ENCODE peak calls at places on chromosomes 4 and X, in eight cellular contexts. K, H, E, V, G, O, U and B are unnamed samples.

GRCh38 chr4:167774646-167775045 is 317.7 kb upstream of the ANXA10 start:
- DNase-seq in K (no peak), H (no peak), E (no peak), V (no peak), G (no peak), O (no peak), U (no peak), B (no peak)

GRCh38 chr4:184824776-184825393 is 883 bp downstream of the ACSL1 start:
- DNase-seq in K (no peak), H (peak), E (no peak), V (no peak), G (peak), O (no peak), U (no peak), B (no peak)

GRCh38 chr4:153159016-153159415 is 45.2 kb upstream of the TRIM2 start:
- DNase-seq in K (no peak), H (no peak), E (no peak), V (no peak), G (peak), O (no peak), U (no peak), B (no peak)

GRCh38 chrX:40504801-40505605 is 75.8 kb upstream of the ATP6AP2 start:
- DNase-seq in K (no peak), H (no peak), E (no peak), V (no peak), G (no peak), O (peak), U (no peak), B (peak)

GRCh38 chr4:34091451-34091850 is 2152.9 kb downstream of the ARAP2 start:
- DNase-seq in K (no peak), H (no peak), E (no peak), V (no peak), G (no peak), O (no peak), U (no peak), B (no peak)

GRCh38 chrX:9517062-9517461 is 52.2 kb downstream of the TBL1X start:
- DNase-seq in K (no peak), H (no peak), E (no peak), V (no peak), G (no peak), O (no peak), U (no peak), B (no peak)

GRCh38 chrX:129726307-129727111 is 12.3 kb upstream of the XPNPEP2 start:
- DNase-seq in K (peak), H (peak), E (peak), V (peak), G (peak), O (no peak), U (peak), B (no peak)

GRCh38 chr4:72084587-72085011 is 52.8 kb downstream of the NPFFR2 start:
- DNase-seq in K (no peak), H (no peak), E (no peak), V (no peak), G (no peak), O (no peak), U (no peak), B (no peak)

GRCh38 chr4:151788021-151788420 is 27.2 kb upstream of the GATB start:
- DNase-seq in K (no peak), H (no peak), E (no peak), V (no peak), G (no peak), O (no peak), U (no peak), B (no peak)

GRCh38 chr4:122285285-122285684 is 93.5 kb upstream of the ADAD1 start:
- DNase-seq in K (no peak), H (no peak), E (no peak), V (no peak), G (no peak), O (no peak), U (no peak), B (no peak)

GRCh38 chrX:2391869-2392606 is 108.7 kb downstream of the DHRSX start:
- DNase-seq in K (no peak), H (no peak), E (no peak), V (no peak), G (no peak), O (peak), U (peak), B (no peak)

GRCh38 chr4:24952667-24953066 is 39.8 kb upstream of the CCDC149 start:
- DNase-seq in K (no peak), H (no peak), E (no peak), V (no peak), G (no peak), O (no peak), U (no peak), B (no peak)

GRCh38 chr4:37715889-37716402 is 29.8 kb upstream of the RELL1 start:
- DNase-seq in K (no peak), H (no peak), E (no peak), V (no peak), G (peak), O (no peak), U (no peak), B (no peak)

GRCh38 chrX:9866633-9867032 is 80.4 kb downstream of the SHROOM2 start:
- DNase-seq in K (no peak), H (no peak), E (no peak), V (no peak), G (no peak), O (no peak), U (no peak), B (no peak)

GRCh38 chr4:38322709-38323108 is 341.3 kb upstream of the KLF3 start:
- DNase-seq in K (no peak), H (no peak), E (no peak), V (no peak), G (no peak), O (peak), U (no peak), B (peak)

GRCh38 chr4:16032871-16033505 is 50.8 kb downstream of the PROM1 start:
- DNase-seq in K (no peak), H (no peak), E (no peak), V (no peak), G (no peak), O (no peak), U (no peak), B (no peak)

GRCh38 chrX:1581132-1581531 is 10.3 kb upstream of the AKAP17A start:
- DNase-seq in K (peak), H (no peak), E (no peak), V (no peak), G (peak), O (no peak), U (peak), B (no peak)

GRCh38 chr4:81676552-81676951 is 204.8 kb upstream of the RASGEF1B start:
- DNase-seq in K (no peak), H (no peak), E (no peak), V (no peak), G (no peak), O (no peak), U (no peak), B (no peak)

GRCh38 chr4:23921993-23922392 is 32.1 kb upstream of the PPARGC1A start:
- DNase-seq in K (no peak), H (no peak), E (no peak), V (no peak), G (no peak), O (no peak), U (no peak), B (no peak)

GRCh38 chr4:57378766-57379165 is 268.6 kb upstream of the IGFBP7 start:
- DNase-seq in K (no peak), H (no peak), E (no peak), V (no peak), G (no peak), O (no peak), U (no peak), B (no peak)

GRCh38 chrX:29470029-29470428 is 745.3 kb upstream of the MAGEB2 start:
- DNase-seq in K (no peak), H (no peak), E (no peak), V (no peak), G (no peak), O (no peak), U (no peak), B (no peak)

GRCh38 chrX:154719132-154719675 is 31.7 kb downstream of the GAB3 start:
- DNase-seq in K (no peak), H (no peak), E (no peak), V (no peak), G (peak), O (no peak), U (no peak), B (no peak)

GRCh38 chr4:122827258-122827887 is 742 bp downstream of the FGF2 start:
- DNase-seq in K (peak), H (peak), E (peak), V (no peak), G (no peak), O (no peak), U (peak), B (no peak)

GRCh38 chr4:142016031-142016430 is 379.6 kb downstream of the IL15 start:
- DNase-seq in K (no peak), H (no peak), E (no peak), V (no peak), G (no peak), O (no peak), U (no peak), B (no peak)

GRCh38 chr4:54091637-54092404 is 8.1 kb upstream of the GSX2 start:
- DNase-seq in K (peak), H (peak), E (peak), V (peak), G (peak), O (no peak), U (no peak), B (no peak)

GRCh38 chr4:57410331-57411052 is 300.3 kb upstream of the IGFBP7 start:
- DNase-seq in K (no peak), H (peak), E (no peak), V (peak), G (no peak), O (no peak), U (no peak), B (no peak)

GRCh38 chr4:139523076-139523475 is 32.9 kb downstream of the SETD7 start:
- DNase-seq in K (no peak), H (no peak), E (no peak), V (no peak), G (no peak), O (no peak), U (no peak), B (no peak)

GRCh38 chr4:1296324-1297022 is 6.8 kb downstream of the MAEA start:
- DNase-seq in K (no peak), H (no peak), E (no peak), V (no peak), G (no peak), O (no peak), U (no peak), B (no peak)